ENCODE peak calls at places on chromosomes 1 and 21, in five cellular contexts. One of them, this sample, is unnamed.

GRCh38 chr1:94012686-94013330 is 103.6 kb upstream of the GCLM start:
- DNase-seq in omental fat pad: no peak
- DNase-seq in stomach: no peak
- DNase-seq in cardiac fibroblast: no peak
- DNase-seq in ovary: no peak
- DNase-seq in this sample: no peak

GRCh38 chr1:115291731-115292130 is 46.3 kb downstream of the NGF start:
- DNase-seq in omental fat pad: no peak
- DNase-seq in stomach: no peak
- DNase-seq in cardiac fibroblast: peak
- DNase-seq in ovary: no peak
- DNase-seq in this sample: no peak

GRCh38 chr1:226310637-226311195 is 1.8 kb upstream of the LIN9 start:
- DNase-seq in omental fat pad: no peak
- DNase-seq in stomach: peak
- DNase-seq in cardiac fibroblast: no peak
- DNase-seq in ovary: no peak
- DNase-seq in this sample: no peak

GRCh38 chr1:25246600-25247023 is 642 bp downstream of the RSRP1 start:
- DNase-seq in omental fat pad: no peak
- DNase-seq in stomach: peak
- DNase-seq in cardiac fibroblast: no peak
- DNase-seq in ovary: no peak
- DNase-seq in this sample: no peak

GRCh38 chr1:104665300-104665699 is 915.6 kb downstream of the AMY1C start:
- DNase-seq in omental fat pad: no peak
- DNase-seq in stomach: no peak
- DNase-seq in cardiac fibroblast: no peak
- DNase-seq in ovary: no peak
- DNase-seq in this sample: no peak

GRCh38 chr1:16158993-16159831 is 3.3 kb upstream of the EPHA2 start:
- DNase-seq in omental fat pad: no peak
- DNase-seq in stomach: no peak
- DNase-seq in cardiac fibroblast: no peak
- DNase-seq in ovary: no peak
- DNase-seq in this sample: no peak

GRCh38 chr21:35475768-35476167 is 426.7 kb upstream of the RUNX1 start:
- DNase-seq in omental fat pad: no peak
- DNase-seq in stomach: no peak
- DNase-seq in cardiac fibroblast: peak
- DNase-seq in ovary: no peak
- DNase-seq in this sample: no peak

GRCh38 chr1:42168798-42169197 is 4.3 kb upstream of the GUCA2A start:
- DNase-seq in omental fat pad: no peak
- DNase-seq in stomach: no peak
- DNase-seq in cardiac fibroblast: no peak
- DNase-seq in ovary: no peak
- DNase-seq in this sample: no peak

GRCh38 chr1:58618303-58618702 is 41.3 kb upstream of the TACSTD2 start:
- DNase-seq in omental fat pad: peak
- DNase-seq in stomach: peak
- DNase-seq in cardiac fibroblast: peak
- DNase-seq in ovary: no peak
- DNase-seq in this sample: peak

GRCh38 chr1:148352470-148353118 is 130.5 kb downstream of the PPIAL4G start:
- DNase-seq in omental fat pad: no peak
- DNase-seq in stomach: no peak
- DNase-seq in cardiac fibroblast: no peak
- DNase-seq in ovary: no peak
- DNase-seq in this sample: no peak

GRCh38 chr1:201304126-201304525 is 20.8 kb downstream of the PKP1 start:
- DNase-seq in omental fat pad: no peak
- DNase-seq in stomach: no peak
- DNase-seq in cardiac fibroblast: no peak
- DNase-seq in ovary: no peak
- DNase-seq in this sample: no peak

GRCh38 chr1:201137579-201138310 is 10.8 kb upstream of the ASCL5 start:
- DNase-seq in omental fat pad: no peak
- DNase-seq in stomach: peak
- DNase-seq in cardiac fibroblast: peak
- DNase-seq in ovary: peak
- DNase-seq in this sample: peak

GRCh38 chr1:209367031-209367813 is 216.3 kb upstream of the CAMK1G start:
- DNase-seq in omental fat pad: no peak
- DNase-seq in stomach: no peak
- DNase-seq in cardiac fibroblast: peak
- DNase-seq in ovary: no peak
- DNase-seq in this sample: no peak

GRCh38 chr1:32920833-32921232 is 19.6 kb upstream of the TMEM54 start:
- DNase-seq in omental fat pad: no peak
- DNase-seq in stomach: peak
- DNase-seq in cardiac fibroblast: peak
- DNase-seq in ovary: no peak
- DNase-seq in this sample: peak

GRCh38 chr1:50099654-50100053 is 9.1 kb upstream of the ELAVL4 start:
- DNase-seq in omental fat pad: no peak
- DNase-seq in stomach: no peak
- DNase-seq in cardiac fibroblast: no peak
- DNase-seq in ovary: no peak
- DNase-seq in this sample: no peak
- TF ChIP-seq CTCF in omental fat pad: no peak
- TF ChIP-seq CTCF in stomach: no peak
- TF ChIP-seq CTCF in cardiac fibroblast: no peak
- TF ChIP-seq CTCF in ovary: no peak
- TF ChIP-seq CTCF in this sample: no peak

GRCh38 chr1:50959303-50959912 is 659 bp downstream of the FAF1 start:
- DNase-seq in omental fat pad: no peak
- DNase-seq in stomach: no peak
- DNase-seq in cardiac fibroblast: peak
- DNase-seq in ovary: no peak
- DNase-seq in this sample: no peak

GRCh38 chr1:50964863-50965262 is 4.8 kb upstream of the FAF1 start:
- DNase-seq in omental fat pad: no peak
- DNase-seq in stomach: no peak
- DNase-seq in cardiac fibroblast: no peak
- DNase-seq in ovary: no peak
- DNase-seq in this sample: no peak

GRCh38 chr1:50955116-50955515 is 5.0 kb downstream of the FAF1 start:
- DNase-seq in omental fat pad: no peak
- DNase-seq in stomach: no peak
- DNase-seq in cardiac fibroblast: no peak
- DNase-seq in ovary: no peak
- DNase-seq in this sample: no peak

DNA sequence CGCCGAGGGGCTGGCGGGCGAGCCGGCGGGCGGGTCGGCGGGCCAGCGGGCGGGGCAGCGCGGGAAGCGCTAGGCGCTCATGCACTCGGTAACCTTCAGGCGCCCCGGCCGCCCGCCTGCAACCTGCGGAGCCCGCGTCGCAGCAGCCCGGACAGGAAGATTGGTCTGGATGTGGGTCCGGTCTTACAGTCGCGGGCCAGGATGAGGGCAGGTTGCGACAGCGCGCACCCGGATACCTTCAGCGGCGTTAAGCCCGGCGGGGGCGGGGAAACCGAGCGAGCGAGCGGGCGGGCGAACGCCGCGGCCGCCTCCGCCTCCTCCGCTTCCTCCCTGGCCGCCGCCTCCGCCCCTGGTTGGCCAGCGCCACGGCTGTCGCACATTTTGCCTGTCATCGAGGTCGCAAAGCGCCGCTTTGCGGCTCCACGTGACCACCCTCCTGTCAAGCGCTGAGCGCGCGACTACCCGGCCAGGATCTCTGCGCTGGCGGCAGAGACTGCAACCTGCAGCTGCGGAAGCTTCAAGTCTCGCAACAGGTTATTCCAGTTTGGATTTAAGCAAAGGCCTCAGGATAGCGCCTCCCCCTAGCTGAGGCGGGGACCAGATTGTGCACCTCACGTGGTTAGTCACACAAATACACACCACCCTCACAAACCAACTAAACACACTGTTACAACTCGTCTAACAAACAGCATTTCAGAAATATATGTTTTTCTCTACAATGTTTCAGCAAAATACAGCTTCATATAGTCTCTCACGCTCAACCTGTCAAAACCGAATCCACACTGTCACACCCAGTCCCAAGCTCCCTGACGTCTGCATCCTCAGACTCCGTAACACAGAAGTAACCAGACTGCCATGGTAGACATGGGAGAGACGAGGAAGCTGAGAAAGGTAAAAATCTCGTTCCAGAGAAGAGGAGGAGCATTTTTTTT is at the start of gene FAF1:
- DNase-seq in omental fat pad: peak
- DNase-seq in stomach: peak
- DNase-seq in cardiac fibroblast: peak
- DNase-seq in ovary: peak
- DNase-seq in this sample: peak
- TF ChIP-seq CTCF in omental fat pad: no peak
- TF ChIP-seq CTCF in stomach: peak
- TF ChIP-seq CTCF in cardiac fibroblast: peak
- TF ChIP-seq CTCF in ovary: peak
- TF ChIP-seq CTCF in this sample: peak

DNA sequence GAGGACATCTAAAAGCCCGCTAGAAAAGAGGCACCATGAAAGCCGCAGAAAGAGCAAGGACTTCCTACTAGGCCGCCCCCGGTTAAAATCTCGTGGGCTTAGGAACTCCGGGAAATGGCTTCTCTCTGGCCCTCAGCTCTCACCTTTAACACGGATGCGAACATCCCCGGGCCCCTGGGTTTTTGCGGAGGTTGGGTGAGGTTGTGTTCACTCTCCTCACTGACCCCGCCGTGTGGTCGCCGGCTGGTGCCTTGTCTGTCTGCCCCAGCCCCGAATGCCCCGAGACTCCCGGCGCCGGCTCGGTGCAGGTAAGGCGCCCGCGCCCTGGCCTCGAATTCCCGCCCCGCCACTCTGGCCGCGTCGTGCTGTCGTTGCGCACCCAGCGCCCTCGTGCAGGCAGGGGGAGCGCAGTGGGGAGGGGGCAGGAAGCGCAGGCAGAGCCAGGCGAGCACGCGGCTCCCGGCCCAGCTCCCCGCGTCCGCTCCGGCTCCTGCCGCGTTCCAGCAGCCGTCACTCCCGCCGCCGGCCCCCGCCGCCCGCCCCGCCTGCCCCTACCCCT is at the start of gene SHISAL2A:
- DNase-seq in omental fat pad: no peak
- DNase-seq in stomach: peak
- DNase-seq in cardiac fibroblast: no peak
- DNase-seq in ovary: peak
- DNase-seq in this sample: peak
- TF ChIP-seq CTCF in omental fat pad: no peak
- TF ChIP-seq CTCF in stomach: no peak
- TF ChIP-seq CTCF in cardiac fibroblast: no peak
- TF ChIP-seq CTCF in ovary: no peak
- TF ChIP-seq CTCF in this sample: no peak

GRCh38 chr1:235313931-235314678 is 13.9 kb downstream of the ARID4B start:
- DNase-seq in omental fat pad: no peak
- DNase-seq in stomach: no peak
- DNase-seq in cardiac fibroblast: peak
- DNase-seq in ovary: no peak
- DNase-seq in this sample: no peak
- TF ChIP-seq CTCF in omental fat pad: no peak
- TF ChIP-seq CTCF in stomach: no peak
- TF ChIP-seq CTCF in cardiac fibroblast: no peak
- TF ChIP-seq CTCF in ovary: no peak
- TF ChIP-seq CTCF in this sample: no peak

GRCh38 chr1:159925713-159926066 is 383 bp upstream of the TAGLN2 start:
- DNase-seq in omental fat pad: no peak
- DNase-seq in stomach: no peak
- DNase-seq in cardiac fibroblast: no peak
- DNase-seq in ovary: no peak
- DNase-seq in this sample: no peak

GRCh38 chr1:159924791-159925712 is at the start of gene TAGLN2:
- DNase-seq in omental fat pad: peak
- DNase-seq in stomach: peak
- DNase-seq in cardiac fibroblast: peak
- DNase-seq in ovary: peak
- DNase-seq in this sample: peak

GRCh38 chr1:159922499-159923202 is 2.7 kb downstream of the TAGLN2 start:
- DNase-seq in omental fat pad: no peak
- DNase-seq in stomach: peak
- DNase-seq in cardiac fibroblast: peak
- DNase-seq in ovary: peak
- DNase-seq in this sample: peak

GRCh38 chr1:159923203-159924024 is 1.9 kb downstream of the TAGLN2 start:
- DNase-seq in omental fat pad: peak
- DNase-seq in stomach: peak
- DNase-seq in cardiac fibroblast: peak
- DNase-seq in ovary: peak
- DNase-seq in this sample: peak

GRCh38 chr1:159924025-159924790 is 1.1 kb downstream of the TAGLN2 start:
- DNase-seq in omental fat pad: peak
- DNase-seq in stomach: peak
- DNase-seq in cardiac fibroblast: peak
- DNase-seq in ovary: peak
- DNase-seq in this sample: peak
- TF ChIP-seq CTCF in omental fat pad: no peak
- TF ChIP-seq CTCF in stomach: no peak
- TF ChIP-seq CTCF in cardiac fibroblast: peak
- TF ChIP-seq CTCF in ovary: no peak
- TF ChIP-seq CTCF in this sample: no peak

This sample was measured in psoas muscle.